ENCODE peak calls at places on chromosomes 16 and 17, in nine cellular contexts. C is GM10248; D is PC-3; A is GM20000; S is stomach; F is kidney epithelial cell; L is cardiac muscle cell; I is activated CD8-positive, alpha-beta T cell treated with anti-CD3 and anti-CD28 coated beads for 36 hours; M is astrocyte of the cerebellum. G is an unnamed sample.

GRCh38 chr17:46194393-46195216 is 1.4 kb upstream of the KANSL1 start:
- DNase-seq in C (peak), D (peak), A (peak), S (no peak), F (no peak), L (peak), I (peak), M (no peak), G (peak)

GRCh38 chr16:28499854-28500253 is 5.4 kb downstream of the APOBR start:
- DNase-seq in C (peak), D (no peak), A (no peak), S (no peak), F (no peak), L (no peak), I (no peak), M (no peak), G (no peak)

GRCh38 chr16:2586241-2586640 is 48.4 kb downstream of the PDPK1 start:
- DNase-seq in C (peak), D (no peak), A (no peak), S (no peak), F (no peak), L (no peak), I (peak), M (no peak), G (no peak)

GRCh38 chr17:14205992-14206461 is 30.6 kb downstream of the CDRT15 start:
- DNase-seq in C (no peak), D (peak), A (no peak), S (peak), F (peak), L (no peak), I (peak), M (no peak), G (peak)

GRCh38 chr16:47612711-47613110 is 151.6 kb downstream of the PHKB start:
- DNase-seq in C (no peak), D (no peak), A (no peak), S (no peak), F (no peak), L (no peak), I (no peak), M (no peak), G (peak)

GRCh38 chr16:24930440-24930839 is 84.7 kb downstream of the SLC5A11 start:
- DNase-seq in C (no peak), D (no peak), A (no peak), S (no peak), F (no peak), L (no peak), I (no peak), M (no peak), G (no peak)

GRCh38 chr16:26058326-26058725 is 366.6 kb downstream of the HS3ST4 start:
- DNase-seq in C (no peak), D (no peak), A (no peak), S (no peak), F (no peak), L (no peak), I (no peak), M (no peak), G (no peak)

GRCh38 chr16:53084141-53084541 is 29.4 kb downstream of the CHD9 start:
- DNase-seq in C (no peak), D (no peak), A (no peak), S (no peak), F (no peak), L (no peak), I (no peak), M (no peak), G (peak)

GRCh38 chr17:28071891-28072606 is 29.6 kb downstream of the NLK start:
- DNase-seq in C (no peak), D (no peak), A (no peak), S (no peak), F (no peak), L (no peak), I (no peak), M (peak), G (no peak)

GRCh38 chr16:63323055-63323454 is 1286.8 kb upstream of the CDH8 start:
- DNase-seq in C (no peak), D (peak), A (no peak), S (no peak), F (no peak), L (no peak), I (no peak), M (no peak), G (no peak)

GRCh38 chr17:77242118-77242800 is 101.5 kb downstream of the SEC14L1 start:
- DNase-seq in C (no peak), D (no peak), A (no peak), S (no peak), F (no peak), L (no peak), I (no peak), M (no peak), G (no peak)

GRCh38 chr17:44565866-44566443 is 8.7 kb downstream of the FZD2 start:
- DNase-seq in C (no peak), D (peak), A (no peak), S (no peak), F (no peak), L (no peak), I (no peak), M (no peak), G (no peak)

GRCh38 chr17:48044851-48045250 is 3.3 kb upstream of the NFE2L1 start:
- DNase-seq in C (no peak), D (no peak), A (no peak), S (no peak), F (no peak), L (no peak), I (no peak), M (no peak), G (no peak)

DNA sequence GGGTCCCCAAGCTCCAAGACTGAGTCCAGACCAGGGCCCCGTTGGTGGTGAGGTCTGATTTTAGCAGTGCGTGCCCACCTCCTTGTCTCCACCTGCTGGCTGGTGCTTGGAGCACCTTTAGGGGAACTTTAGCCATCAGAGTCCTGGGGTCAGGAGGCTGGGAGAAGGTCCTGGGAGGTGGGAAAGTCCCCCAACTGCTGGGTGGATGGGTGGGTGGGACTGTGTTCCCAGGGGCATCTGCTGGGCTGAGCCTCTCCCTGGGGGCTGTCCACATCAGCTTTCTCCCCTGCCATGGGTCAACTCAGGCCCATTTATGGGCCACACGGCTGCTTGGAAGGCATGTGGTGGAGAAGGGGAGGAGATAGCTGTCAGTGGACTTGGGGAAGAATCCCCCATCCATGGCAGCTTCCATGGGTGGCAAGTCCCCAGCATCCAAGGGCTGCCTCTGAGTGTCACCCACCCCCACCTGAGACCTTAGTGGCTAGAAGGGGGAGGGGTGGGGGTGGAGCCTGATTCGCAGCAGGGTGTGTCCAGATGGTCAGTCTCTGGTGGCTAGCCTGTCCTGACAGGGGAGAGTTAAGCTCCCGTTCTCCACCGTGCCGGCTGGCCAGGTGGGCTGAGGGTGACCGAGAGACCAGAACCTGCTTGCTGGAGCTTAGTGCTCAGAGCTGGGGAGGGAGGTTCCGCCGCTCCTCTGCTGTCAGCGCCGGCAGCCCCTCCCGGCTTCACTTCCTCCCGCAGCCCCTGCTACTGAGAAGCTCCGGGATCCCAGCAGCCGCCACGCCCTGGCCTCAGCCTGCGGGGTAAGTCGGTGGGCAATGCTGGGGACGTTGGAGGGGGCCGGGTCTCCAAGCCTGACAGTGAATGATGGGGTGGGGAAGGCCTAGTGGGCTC is at the start of gene TRPV2:
- DNase-seq in C (peak), D (peak), A (peak), S (peak), F (no peak), L (peak), I (peak), M (no peak), G (peak)
- TF ChIP-seq CTCF in C (peak), D (peak), A (peak), S (no peak), F (peak), L (no peak), I (peak), M (peak), G (no peak)

GRCh38 chr17:9538626-9539025 is 37.0 kb downstream of the STX8 start:
- DNase-seq in C (no peak), D (no peak), A (no peak), S (no peak), F (no peak), L (no peak), I (no peak), M (no peak), G (no peak)
- TF ChIP-seq CTCF in C (no peak), D (no peak), A (no peak), S (no peak), F (no peak), L (no peak), I (no peak), M (no peak), G (no peak)

GRCh38 chr16:20741555-20742285 is at the start of gene THUMPD1:
- DNase-seq in C (peak), D (peak), A (peak), S (peak), F (peak), L (peak), I (peak), M (peak), G (peak)
- TF ChIP-seq CTCF in C (no peak), D (no peak), A (no peak), S (no peak), F (peak), L (no peak), I (no peak), M (peak), G (no peak)

GRCh38 chr16:4510747-4511426 is 27.7 kb downstream of the CDIP1 start:
- DNase-seq in C (no peak), D (no peak), A (no peak), S (no peak), F (no peak), L (no peak), I (no peak), M (no peak), G (no peak)

GRCh38 chr16:4512473-4512872 is 26.1 kb downstream of the CDIP1 start:
- DNase-seq in C (no peak), D (no peak), A (no peak), S (no peak), F (no peak), L (no peak), I (no peak), M (no peak), G (no peak)

GRCh38 chr16:4513086-4513860 is 25.3 kb downstream of the CDIP1 start:
- DNase-seq in C (no peak), D (no peak), A (no peak), S (no peak), F (no peak), L (no peak), I (no peak), M (no peak), G (no peak)

GRCh38 chr16:4510131-4510530 is 28.4 kb downstream of the CDIP1 start:
- DNase-seq in C (no peak), D (no peak), A (no peak), S (no peak), F (no peak), L (no peak), I (no peak), M (no peak), G (no peak)

DNA sequence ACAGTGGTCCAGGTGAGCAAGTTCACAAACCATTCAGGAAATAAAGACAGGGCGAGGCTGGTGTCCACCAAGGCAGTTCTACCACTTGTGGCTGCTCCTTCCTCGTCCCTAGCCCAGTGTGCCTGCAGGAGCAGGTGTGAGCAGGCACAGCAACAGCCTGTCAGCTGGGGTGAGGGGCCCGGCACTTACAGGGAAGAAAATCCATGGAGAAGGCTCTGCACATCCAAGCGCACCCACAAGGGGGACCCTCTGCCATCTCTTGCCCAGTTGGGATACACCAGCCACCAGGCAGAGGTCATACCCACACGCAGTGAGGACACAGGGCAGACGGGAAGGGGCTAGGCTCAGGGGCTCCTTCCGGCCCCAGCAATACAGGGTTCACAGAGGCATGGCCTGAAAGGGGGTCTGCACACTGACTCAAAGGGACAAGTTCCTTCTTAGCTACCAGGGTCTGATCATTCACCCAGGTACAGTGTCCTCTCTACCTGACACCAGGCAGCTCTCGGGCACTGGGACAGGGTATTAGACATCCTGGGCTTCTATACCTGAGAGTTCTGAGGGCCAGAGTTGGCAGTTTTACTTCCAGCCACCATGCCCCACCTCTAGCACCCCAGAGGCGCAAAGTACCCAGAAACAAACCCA is 27.0 kb downstream of the CDIP1 start:
- DNase-seq in C (no peak), D (peak), A (no peak), S (peak), F (no peak), L (peak), I (peak), M (no peak), G (peak)
- TF ChIP-seq CTCF in C (peak), D (peak), A (peak), S (no peak), F (peak), L (peak), I (no peak), M (peak), G (peak)

GRCh38 chr16:58414938-58415451 is 22.7 kb downstream of the GINS3 start:
- DNase-seq in C (no peak), D (no peak), A (no peak), S (no peak), F (no peak), L (no peak), I (no peak), M (peak), G (no peak)

GRCh38 chr16:58417035-58417434 is 24.8 kb downstream of the GINS3 start:
- DNase-seq in C (no peak), D (no peak), A (no peak), S (no peak), F (no peak), L (no peak), I (no peak), M (no peak), G (no peak)

GRCh38 chr16:58411736-58412614 is 19.7 kb downstream of the GINS3 start:
- DNase-seq in C (no peak), D (peak), A (no peak), S (no peak), F (no peak), L (no peak), I (no peak), M (no peak), G (peak)

GRCh38 chr16:58411336-58411735 is 19.1 kb downstream of the GINS3 start:
- DNase-seq in C (no peak), D (no peak), A (no peak), S (no peak), F (no peak), L (no peak), I (no peak), M (no peak), G (no peak)

DNA sequence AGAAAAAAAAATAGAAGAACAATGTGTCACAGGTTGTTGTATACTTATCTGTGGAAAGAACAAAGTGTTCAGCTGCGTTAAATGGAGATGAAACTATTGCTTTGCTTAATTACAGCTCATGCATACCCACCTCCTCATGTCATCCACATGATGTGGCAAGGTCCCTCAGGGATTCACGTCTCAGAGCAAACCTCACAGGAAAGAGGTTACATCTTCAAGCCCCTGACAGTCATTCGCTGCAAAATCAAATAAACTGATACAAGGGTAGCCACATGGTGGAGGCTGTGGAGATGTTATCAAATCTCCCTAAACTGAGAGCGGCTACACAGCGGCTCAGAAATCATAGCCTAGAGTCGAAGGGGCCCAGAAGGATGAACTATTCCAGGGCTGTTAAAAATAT is 21.1 kb downstream of the GINS3 start:
- DNase-seq in C (no peak), D (no peak), A (no peak), S (no peak), F (no peak), L (no peak), I (no peak), M (no peak), G (no peak)
- TF ChIP-seq CTCF in C (no peak), D (no peak), A (no peak), S (no peak), F (no peak), L (no peak), I (no peak), M (no peak), G (no peak)

GRCh38 chr16:85628651-85629050 is 15.5 kb downstream of the GSE1 start:
- DNase-seq in C (no peak), D (no peak), A (no peak), S (no peak), F (no peak), L (no peak), I (peak), M (no peak), G (no peak)
- TF ChIP-seq CTCF in C (no peak), D (no peak), A (no peak), S (no peak), F (no peak), L (no peak), I (no peak), M (peak), G (no peak)

DNA sequence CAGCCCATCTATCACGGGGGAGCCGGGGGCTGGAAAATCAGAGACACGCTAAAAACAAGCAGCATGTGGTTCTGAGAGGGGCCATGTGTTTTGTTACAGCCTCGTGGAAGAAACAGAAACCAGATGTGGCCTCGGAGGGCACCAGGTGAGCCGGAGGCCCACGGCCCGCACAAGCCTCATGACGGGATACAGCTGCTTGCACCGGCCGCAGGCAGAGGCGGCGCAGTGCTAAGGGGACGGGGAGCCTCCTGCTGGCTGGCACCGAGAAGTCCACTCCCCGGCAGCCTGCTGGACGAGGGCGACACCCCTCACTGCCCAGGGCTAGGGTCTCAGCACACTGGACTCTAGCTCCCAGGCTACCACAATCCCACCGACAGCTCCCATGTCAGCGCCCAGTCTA is 19.2 kb downstream of the NDUFAF8 start:
- DNase-seq in C (no peak), D (no peak), A (no peak), S (no peak), F (no peak), L (no peak), I (no peak), M (no peak), G (no peak)
- TF ChIP-seq CTCF in C (no peak), D (no peak), A (no peak), S (no peak), F (no peak), L (no peak), I (no peak), M (peak), G (no peak)